ENCODE peak calls at places on chromosomes 5 and 9, in ten cellular contexts. H is CD4-positive, alpha-beta T cell; F is lower leg skin; W is psoas muscle; N is T1000; V is amniotic stem cell; Q is adipocyte; K is stromal cell of bone marrow; P is GM12891; G is B cell. E is an unnamed sample.

GRCh38 chr9:91151741-91152095 is 210.0 kb downstream of the AUH start:
- DNase-seq in F (no peak), W (no peak), N (no peak), H (no peak), Q (no peak), G (no peak), V (no peak), P (no peak), K (no peak), E (no peak)

GRCh38 chr9:72352911-72353388 is 12.1 kb downstream of the ZFAND5 start:
- DNase-seq in Q (no peak), F (no peak), N (no peak), G (no peak), V (no peak), W (no peak), H (no peak), K (no peak), P (no peak), E (no peak)

GRCh38 chr5:58754250-58754649 is 171.4 kb downstream of the RAB3C start:
- DNase-seq in V (no peak), K (no peak), N (no peak), H (no peak), W (no peak), F (no peak), P (no peak), G (no peak), Q (no peak), E (no peak)

GRCh38 chr5:71533614-71534013 is 53.5 kb upstream of the MCCC2 start:
- DNase-seq in G (peak; percentile 16), K (peak; percentile 23), Q (peak; percentile 68), N (no peak), F (no peak), P (no peak), H (no peak), W (no peak), V (no peak), E (peak; percentile 10)

GRCh38 chr5:62812653-62813329 is 234.2 kb downstream of the LRRC70 start:
- DNase-seq in Q (no peak), K (no peak), F (no peak), P (no peak), W (no peak), G (no peak), N (no peak), H (no peak), V (no peak), E (no peak)

GRCh38 chr5:180494510-180495181 is 467 bp downstream of the CNOT6 start:
- DNase-seq in Q (peak; percentile 76), K (no peak), V (no peak), G (peak; percentile 85), W (peak; percentile 45), F (peak; percentile 26), H (peak; percentile 53), N (no peak), P (peak; percentile 64), E (no peak)

GRCh38 chr9:85067792-85068191 is 398.3 kb downstream of the NTRK2 start:
- DNase-seq in K (no peak), H (no peak), N (no peak), V (no peak), G (no peak), F (no peak), Q (no peak), P (no peak), W (no peak), E (no peak)

GRCh38 chr9:109419531-109419930 is 78.6 kb downstream of the PTPN3 start:
- DNase-seq in P (no peak), G (no peak), Q (no peak), F (no peak), H (no peak), W (no peak), V (no peak), K (no peak), N (no peak), E (no peak)

GRCh38 chr9:5568868-5569267 is 58.5 kb downstream of the PDCD1LG2 start:
- DNase-seq in P (no peak), F (no peak), H (no peak), K (no peak), N (no peak), W (no peak), Q (no peak), G (no peak), V (no peak), E (no peak)

GRCh38 chr9:21812415-21812814 is 10.0 kb downstream of the MTAP start:
- DNase-seq in P (no peak), G (no peak), H (no peak), W (no peak), K (no peak), N (no peak), F (no peak), V (no peak), Q (no peak), E (no peak)

GRCh38 chr9:90420714-90421513 is 221.7 kb downstream of the DIRAS2 start:
- DNase-seq in Q (no peak), K (no peak), V (no peak), W (no peak), G (no peak), F (no peak), H (no peak), N (no peak), P (no peak), E (no peak)

GRCh38 chr9:70195456-70195855 is 63.3 kb upstream of the SMC5 start:
- DNase-seq in G (no peak), P (no peak), F (no peak), H (no peak), K (peak; percentile 3), W (no peak), N (no peak), Q (no peak), V (no peak), E (no peak)

GRCh38 chr5:160188968-160189319 is 40.4 kb upstream of the FABP6 start:
- DNase-seq in P (no peak), W (no peak), N (no peak), K (no peak), V (no peak), H (no peak), Q (no peak), F (no peak), G (no peak), E (no peak)

GRCh38 chr9:96605328-96605727 is 14.3 kb downstream of the CDC14B start:
- DNase-seq in G (no peak), W (no peak), P (no peak), V (no peak), K (no peak), N (no peak), H (no peak), F (no peak), Q (no peak), E (no peak)

GRCh38 chr9:137569609-137570203 is 9.0 kb downstream of the DPH7 start:
- DNase-seq in G (no peak), P (no peak), N (no peak), K (no peak), W (no peak), V (no peak), F (no peak), Q (no peak), H (no peak), E (no peak)

E was measured in HFF-Myc.